ENCODE peak calls at places on chromosomes 6 and 20, in six cellular contexts. H is HepG2, A is colonic mucosa, Y is cardiac muscle cell, S is fibroblast of the aortic adventitia, G is astrocyte. R is an unnamed sample.
A peak's percentile ranks its signal among the peaks of the same experiment; 100 is the strongest.

GRCh38 chr6:146770275-146770964 is 171.6 kb downstream of the ADGB start:
- DNase-seq in S (no peak), G (no peak), H (no peak), A (no peak), Y (no peak), R (no peak)

GRCh38 chr20:17852323-17852722 is 116.3 kb downstream of the SNX5 start:
- DNase-seq in H (no peak), A (no peak), S (no peak), G (no peak), Y (no peak), R (no peak)

GRCh38 chr6:16583151-16583762 is 178.0 kb downstream of the ATXN1 start:
- DNase-seq in H (no peak), A (no peak), Y (no peak), G (no peak), S (peak; percentile 61), R (no peak)

GRCh38 chr6:90401933-90402830 is 105.5 kb upstream of the BACH2 start:
- DNase-seq in A (no peak), S (no peak), Y (no peak), G (no peak), H (no peak), R (no peak)

GRCh38 chr20:32167552-32167951 is 40.0 kb downstream of the PLAGL2 start:
- DNase-seq in H (no peak), S (no peak), Y (no peak), A (no peak), G (no peak), R (no peak)

GRCh38 chr6:149941583-149942460 is at the start of gene ULBP2:
- DNase-seq in S (peak; percentile 97), A (peak; percentile 90), Y (peak; percentile 68), G (peak; percentile 93), H (no peak), R (peak; percentile 75)

GRCh38 chr6:25953733-25954132 is 8.9 kb upstream of the TRIM38 start:
- DNase-seq in G (no peak), A (no peak), S (no peak), H (no peak), Y (no peak), R (no peak)

GRCh38 chr6:136992113-136992512 is 52.7 kb downstream of the IL20RA start:
- DNase-seq in S (no peak), H (no peak), Y (no peak), A (no peak), G (no peak), R (no peak)

GRCh38 chr6:155001482-155001881 is 6.4 kb downstream of the TIAM2 start:
- DNase-seq in S (peak; percentile 45), H (peak; percentile 36), G (peak; percentile 46), A (no peak), Y (no peak), R (no peak)

GRCh38 chr6:158575550-158575949 is 15.7 kb downstream of the TMEM181 start:
- DNase-seq in G (peak; percentile 47), S (peak; percentile 76), A (no peak), H (no peak), Y (no peak), R (no peak)

GRCh38 chr20:31934968-31935764 is 16.7 kb downstream of the PDRG1 start:
- DNase-seq in G (no peak), Y (peak; percentile 30), H (peak; percentile 29), S (no peak), A (no peak), R (no peak)

GRCh38 chr6:13431861-13432465 is 55.4 kb downstream of the GFOD1 start:
- DNase-seq in Y (no peak), H (peak; percentile 45), A (no peak), S (no peak), G (peak; percentile 50), R (peak; percentile 40)

GRCh38 chr6:166952567-166953464 is 3.5 kb downstream of the RNASET2 start:
- DNase-seq in Y (no peak), A (no peak), H (no peak), S (no peak), G (no peak), R (no peak)

GRCh38 chr20:328596-329324 is 3.4 kb downstream of the SOX12 start:
- DNase-seq in A (no peak), S (no peak), G (no peak), H (no peak), Y (no peak), R (no peak)

GRCh38 chr6:127317275-127318128 is 25.9 kb downstream of the ECHDC1 start:
- DNase-seq in A (no peak), H (no peak), S (no peak), Y (no peak), G (no peak), R (no peak)

GRCh38 chr20:24695529-24696225 is 226.2 kb downstream of the SYNDIG1 start:
- DNase-seq in A (no peak), Y (no peak), S (no peak), H (no peak), G (no peak), R (no peak)

GRCh38 chr20:38393259-38393658 is 41.9 kb downstream of the SNHG17 start:
- DNase-seq in A (no peak), G (no peak), Y (no peak), S (no peak), H (no peak), R (no peak)

GRCh38 chr20:46117704-46118467 is at the start of gene CD40:
- DNase-seq in H (peak; percentile 71), G (peak; percentile 30), Y (peak; percentile 61), S (peak; percentile 52), A (peak; percentile 85), R (peak; percentile 89)

GRCh38 chr6:21808045-21808470 is 214.5 kb downstream of the SOX4 start:
- DNase-seq in A (peak; percentile 18), Y (no peak), S (peak; percentile 68), H (no peak), G (peak; percentile 82), R (no peak)

GRCh38 chr6:129679250-129679649 is 30.7 kb downstream of the ARHGAP18 start:
- DNase-seq in A (no peak), S (peak; percentile 84), Y (no peak), H (no peak), G (peak; percentile 50), R (no peak)

GRCh38 chr20:46739441-46740213 is 30.2 kb downstream of the SLC2A10 start:
- DNase-seq in H (no peak), Y (no peak), S (no peak), A (no peak), G (no peak), R (no peak)

GRCh38 chr20:62711703-62712101 is 3.1 kb downstream of the NTSR1 start:
- DNase-seq in H (no peak), Y (no peak), G (no peak), A (no peak), S (peak; percentile 48), R (no peak)

GRCh38 chr20:7379206-7379605 is 561.1 kb downstream of the HAO1 start:
- DNase-seq in G (no peak), Y (no peak), H (no peak), A (no peak), S (no peak), R (no peak)

GRCh38 chr20:7379621-7380220 is 560.5 kb downstream of the HAO1 start:
- DNase-seq in G (peak; percentile 55), H (no peak), Y (no peak), S (no peak), A (no peak), R (no peak)

GRCh38 chr20:7371518-7372158 is 568.6 kb downstream of the HAO1 start:
- DNase-seq in S (peak; percentile 79), Y (no peak), A (no peak), H (no peak), G (no peak), R (no peak)

GRCh38 chr20:7375905-7376304 is 564.4 kb downstream of the HAO1 start:
- DNase-seq in Y (peak; percentile 28), A (no peak), H (peak; percentile 29), G (no peak), S (peak; percentile 42), R (no peak)
- TF ChIP-seq CTCF in Y (peak; percentile 51), A (peak; percentile 30), H (peak; percentile 29), G (peak; percentile 34), S (peak; percentile 61), R (no peak)

GRCh38 chr20:41249781-41250281 is 67.7 kb downstream of the ZHX3 start:
- DNase-seq in A (no peak), S (peak; percentile 29), G (peak; percentile 25), H (peak; percentile 55), Y (peak; percentile 22), R (peak; percentile 17)
- TF ChIP-seq CTCF in A (no peak), S (peak; percentile 38), G (peak; percentile 10), H (peak; percentile 83), Y (peak; percentile 31), R (no peak)

DNA sequence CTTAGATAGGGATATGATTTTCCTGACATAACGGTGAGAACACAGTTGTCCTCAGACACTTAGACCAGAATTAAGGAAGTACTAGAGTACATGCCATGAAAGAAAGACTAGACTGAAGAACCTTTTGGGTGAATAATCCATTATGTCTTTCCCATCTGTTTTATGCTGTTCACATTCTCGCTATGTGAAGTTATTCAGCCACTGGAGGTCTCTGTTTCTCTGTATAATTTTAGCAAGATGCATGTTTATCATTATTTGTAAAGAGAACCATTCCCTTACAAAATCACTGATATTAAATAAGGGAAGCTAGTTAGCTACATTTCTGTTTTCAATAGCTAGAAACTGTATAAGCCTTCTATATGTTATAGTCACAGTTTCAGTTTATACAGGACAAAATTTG is 391.9 kb downstream of the CD109 start:
- DNase-seq in A (no peak), H (no peak), S (peak; percentile 44), G (no peak), Y (no peak), R (no peak)
- TF ChIP-seq CTCF in A (no peak), H (no peak), S (no peak), G (no peak), Y (peak; percentile 31), R (no peak)

GRCh38 chr6:125044066-125044465 is 81.8 kb downstream of the RNF217 start:
- DNase-seq in S (no peak), A (no peak), H (no peak), Y (no peak), G (no peak), R (no peak)

GRCh38 chr6:125048274-125048673 is 86.0 kb downstream of the RNF217 start:
- DNase-seq in H (no peak), A (no peak), S (no peak), G (no peak), Y (no peak), R (no peak)

GRCh38 chr6:125041740-125042459 is 79.7 kb downstream of the RNF217 start:
- DNase-seq in Y (peak; percentile 54), G (peak; percentile 53), S (peak; percentile 66), H (no peak), A (no peak), R (no peak)

GRCh38 chr6:125044667-125045066 is 82.4 kb downstream of the RNF217 start:
- DNase-seq in H (no peak), A (no peak), G (no peak), Y (no peak), S (no peak), R (no peak)

DNA sequence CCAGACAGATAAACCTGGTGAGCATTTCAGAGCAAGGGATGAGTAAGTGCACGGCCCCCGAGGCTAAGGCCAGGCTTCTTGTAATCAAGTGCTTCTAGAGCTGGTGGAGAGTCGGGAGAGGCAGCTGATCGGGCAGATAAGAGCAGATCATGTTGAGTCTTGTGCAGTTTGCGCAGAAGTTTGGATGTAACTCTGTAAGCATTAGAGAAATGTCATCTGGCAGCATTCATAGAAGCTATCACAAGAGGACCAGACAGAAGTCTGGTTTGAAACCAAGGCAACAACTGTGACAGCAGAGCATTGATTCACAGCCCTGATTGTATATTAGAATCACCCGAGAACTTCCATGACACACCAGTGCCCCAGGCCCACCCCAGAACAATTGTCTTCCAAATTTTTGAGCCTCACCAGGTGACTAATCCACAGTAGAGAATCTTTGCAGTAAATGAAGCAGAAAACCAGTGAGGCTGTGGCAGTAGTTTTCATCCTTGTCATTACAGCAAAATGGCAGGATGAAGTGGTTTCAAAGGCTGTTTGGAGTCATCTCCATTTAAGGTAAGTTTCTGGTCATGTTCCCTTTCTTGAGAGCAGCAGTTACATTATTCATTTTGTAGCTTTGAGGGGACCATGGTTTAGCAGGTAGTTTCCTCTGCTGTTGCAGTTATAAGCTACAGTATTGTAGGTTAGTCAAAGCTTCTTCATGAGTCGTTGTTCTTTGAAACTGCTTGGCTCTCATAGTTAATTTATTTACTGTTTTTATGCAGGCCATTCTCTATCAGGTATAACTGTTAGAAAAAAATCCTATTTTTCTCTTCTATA is 84.1 kb downstream of the RNF217 start:
- DNase-seq in S (no peak), H (no peak), Y (no peak), G (no peak), A (no peak), R (no peak)
- TF ChIP-seq CTCF in S (no peak), H (no peak), Y (no peak), G (no peak), A (no peak), R (no peak)

R was measured in GM20000.